ENCODE peak calls at places on chromosomes 5 and 9, in six cellular contexts. D is EL, N is GM12865, U is putamen, L is endothelial cell, B is fibroblast of the conjunctiva. S is an unnamed sample.

GRCh38 chr9:109447329-109448076 is 50.6 kb downstream of the PTPN3 start:
- DNase-seq in D (no peak), N (peak; percentile 14), U (no peak), L (no peak), B (no peak), S (no peak)

GRCh38 chr9:92637886-92638620 is 31.9 kb downstream of the IPPK start:
- DNase-seq in D (no peak), N (no peak), U (no peak), L (no peak), B (no peak), S (no peak)

GRCh38 chr5:132057498-132058255 is 2.8 kb upstream of the IL3 start:
- DNase-seq in D (no peak), N (no peak), U (no peak), L (no peak), B (no peak), S (no peak)

GRCh38 chr5:97764700-97765099 is 581.7 kb upstream of the RIOK2 start:
- DNase-seq in D (peak; percentile 73), N (no peak), U (no peak), L (no peak), B (peak; percentile 49), S (no peak)

GRCh38 chr9:134638503-134639090 is 3.0 kb upstream of the COL5A1 start:
- DNase-seq in D (no peak), N (no peak), U (no peak), L (no peak), B (no peak), S (no peak)

GRCh38 chr9:99845063-99845462 is 23.4 kb downstream of the NR4A3 start:
- DNase-seq in D (no peak), N (no peak), U (no peak), L (no peak), B (no peak), S (no peak)

GRCh38 chr5:175365866-175366265 is 78.1 kb downstream of the DRD1 start:
- DNase-seq in D (no peak), N (no peak), U (no peak), L (no peak), B (no peak), S (no peak)

GRCh38 chr5:158805195-158805594 is 294.5 kb downstream of the EBF1 start:
- DNase-seq in D (no peak), N (no peak), U (no peak), L (no peak), B (no peak), S (no peak)

GRCh38 chr9:26650325-26650724 is 242.3 kb downstream of the CAAP1 start:
- DNase-seq in D (no peak), N (no peak), U (peak; percentile 20), L (no peak), B (no peak), S (peak; percentile 34)

GRCh38 chr5:176533894-176534611 is 3.1 kb downstream of the RNF44 start:
- DNase-seq in D (no peak), N (peak; percentile 65), U (no peak), L (no peak), B (no peak), S (no peak)

GRCh38 chr5:81825237-81825636 is 74.3 kb upstream of the SSBP2 start:
- DNase-seq in D (peak; percentile 96), N (no peak), U (no peak), L (no peak), B (peak; percentile 87), S (no peak)

GRCh38 chr9:116653580-116654355 is 33.3 kb upstream of the TRIM32 start:
- DNase-seq in D (no peak), N (no peak), U (no peak), L (no peak), B (no peak), S (peak; percentile 46)